ENCODE peak calls at places on chromosomes 13 and 19, in four cellular contexts. M, Y, D and B are unnamed samples.

GRCh38 chr13:37617162-37617561 is 18.6 kb upstream of the POSTN start:
- DNase-seq in M (no peak), Y (no peak), D (no peak), B (no peak)

GRCh38 chr19:1007399-1007745 is 7.2 kb downstream of the GRIN3B start:
- DNase-seq in M (no peak), Y (no peak), D (no peak), B (no peak)

GRCh38 chr19:19633711-19634515 is 5.9 kb upstream of the LPAR2 start:
- DNase-seq in M (no peak), Y (no peak), D (no peak), B (no peak)

GRCh38 chr19:7552781-7553180 is 17.3 kb downstream of the PNPLA6 start:
- DNase-seq in M (no peak), Y (no peak), D (no peak), B (no peak)

GRCh38 chr19:47267350-47267759 is 7.3 kb upstream of the INAFM1 start:
- DNase-seq in M (no peak), Y (no peak), D (no peak), B (no peak)

GRCh38 chr13:34413538-34414210 is 528.4 kb upstream of the NBEA start:
- DNase-seq in M (no peak), Y (no peak), D (no peak), B (no peak)

GRCh38 chr19:6216996-6217751 is 62.6 kb downstream of the MLLT1 start:
- DNase-seq in M (no peak), Y (no peak), D (peak; percentile 73), B (no peak)

GRCh38 chr13:99281811-99282263 is 23.7 kb upstream of the GPR18 start:
- DNase-seq in M (no peak), Y (peak; percentile 50), D (peak; percentile 23), B (peak; percentile 79)

GRCh38 chr19:53581871-53582279 is 43.9 kb downstream of the ZNF331 start:
- DNase-seq in M (no peak), Y (no peak), D (no peak), B (no peak)

GRCh38 chr13:24012648-24013047 is 115.3 kb upstream of the C1QTNF9B start:
- DNase-seq in M (no peak), Y (no peak), D (no peak), B (no peak)

GRCh38 chr13:99382428-99383133 is 75.4 kb upstream of the GPR183 start:
- DNase-seq in M (no peak), Y (peak; percentile 45), D (no peak), B (no peak)

GRCh38 chr13:80035096-80035495 is 305.8 kb downstream of the SPRY2 start:
- DNase-seq in M (no peak), Y (no peak), D (no peak), B (no peak)

GRCh38 chr13:44158055-44158655 is 215.5 kb upstream of the SERP2 start:
- DNase-seq in M (no peak), Y (no peak), D (no peak), B (no peak)

GRCh38 chr13:76035711-76036110 is 399.6 kb downstream of the LMO7 start:
- DNase-seq in M (no peak), Y (no peak), D (no peak), B (no peak)

GRCh38 chr13:26946675-26947342 is 186.2 kb upstream of the GPR12 start:
- DNase-seq in M (no peak), Y (no peak), D (no peak), B (no peak)

GRCh38 chr19:8017808-8018207 is 12.4 kb upstream of the ELAVL1 start:
- DNase-seq in M (no peak), Y (peak; percentile 41), D (no peak), B (no peak)

GRCh38 chr19:33399081-33399744 is 25.7 kb downstream of the CEBPG start:
- DNase-seq in M (no peak), Y (no peak), D (no peak), B (no peak)

GRCh38 chr19:23913931-23914330 is 755 bp upstream of the ZNF726 start:
- DNase-seq in M (no peak), Y (no peak), D (no peak), B (no peak)

GRCh38 chr19:51418707-51419106 is 1.3 kb upstream of the SIGLEC10 start:
- DNase-seq in M (no peak), Y (no peak), D (no peak), B (no peak)

GRCh38 chr13:109778102-109778542 is 8.3 kb downstream of the IRS2 start:
- DNase-seq in M (peak; percentile 64), Y (peak; percentile 51), D (no peak), B (no peak)

GRCh38 chr19:57465680-57466381 is 8.9 kb upstream of the VN1R1 start:
- DNase-seq in M (no peak), Y (no peak), D (no peak), B (peak; percentile 12)

GRCh38 chr19:47598407-47599349 is 10.3 kb upstream of the BICRA start:
- DNase-seq in M (peak; percentile 95), Y (peak; percentile 53), D (peak; percentile 75), B (no peak)

GRCh38 chr13:111129465-111130110 is 14.5 kb downstream of the ARHGEF7 start:
- DNase-seq in M (no peak), Y (no peak), D (no peak), B (peak; percentile 33)

GRCh38 chr19:48498922-48499321 is 12.7 kb downstream of the LMTK3 start:
- DNase-seq in M (no peak), Y (no peak), D (no peak), B (no peak)

GRCh38 chr19:49210108-49210900 is 52.7 kb downstream of the TRPM4 start:
- DNase-seq in M (no peak), Y (peak; percentile 35), D (peak; percentile 32), B (no peak)

GRCh38 chr19:46955114-46955812 is 64.4 kb upstream of the NPAS1 start:
- DNase-seq in M (no peak), Y (no peak), D (no peak), B (no peak)

GRCh38 chr19:42281175-42282035 is 12.4 kb downstream of the CIC start:
- DNase-seq in M (no peak), Y (peak; percentile 62), D (peak; percentile 75), B (peak; percentile 61)

GRCh38 chr13:73958657-73959397 is 175.4 kb downstream of the KLF12 start:
- DNase-seq in M (no peak), Y (no peak), D (no peak), B (no peak)

GRCh38 chr13:112679381-112679780 is 10.5 kb upstream of the ATP11A start:
- DNase-seq in M (no peak), Y (no peak), D (peak; percentile 10), B (no peak)

GRCh38 chr13:67008075-67008668 is 222.0 kb downstream of the PCDH9 start:
- DNase-seq in M (no peak), Y (no peak), D (no peak), B (no peak)
- H3K4me3 ChIP-seq in M (no peak overlapping the region), Y (no peak overlapping the region), D (no peak overlapping the region), B (no peak overlapping the region)

GRCh38 chr19:18226956-18227780 is 930 bp upstream of the PDE4C start:
- DNase-seq in M (no peak), Y (no peak), D (no peak), B (peak; percentile 46)

GRCh38 chr19:18225702-18226468 is at the start of gene PDE4C:
- DNase-seq in M (no peak), Y (no peak), D (peak; percentile 26), B (peak; percentile 50)

GRCh38 chr19:18225355-18225701 is 910 bp downstream of the PDE4C start:
- DNase-seq in M (no peak), Y (no peak), D (no peak), B (no peak)

GRCh38 chr19:18223860-18224524 is 2.2 kb downstream of the PDE4C start:
- DNase-seq in M (no peak), Y (peak; percentile 63), D (peak; percentile 29), B (peak; percentile 74)

DNA sequence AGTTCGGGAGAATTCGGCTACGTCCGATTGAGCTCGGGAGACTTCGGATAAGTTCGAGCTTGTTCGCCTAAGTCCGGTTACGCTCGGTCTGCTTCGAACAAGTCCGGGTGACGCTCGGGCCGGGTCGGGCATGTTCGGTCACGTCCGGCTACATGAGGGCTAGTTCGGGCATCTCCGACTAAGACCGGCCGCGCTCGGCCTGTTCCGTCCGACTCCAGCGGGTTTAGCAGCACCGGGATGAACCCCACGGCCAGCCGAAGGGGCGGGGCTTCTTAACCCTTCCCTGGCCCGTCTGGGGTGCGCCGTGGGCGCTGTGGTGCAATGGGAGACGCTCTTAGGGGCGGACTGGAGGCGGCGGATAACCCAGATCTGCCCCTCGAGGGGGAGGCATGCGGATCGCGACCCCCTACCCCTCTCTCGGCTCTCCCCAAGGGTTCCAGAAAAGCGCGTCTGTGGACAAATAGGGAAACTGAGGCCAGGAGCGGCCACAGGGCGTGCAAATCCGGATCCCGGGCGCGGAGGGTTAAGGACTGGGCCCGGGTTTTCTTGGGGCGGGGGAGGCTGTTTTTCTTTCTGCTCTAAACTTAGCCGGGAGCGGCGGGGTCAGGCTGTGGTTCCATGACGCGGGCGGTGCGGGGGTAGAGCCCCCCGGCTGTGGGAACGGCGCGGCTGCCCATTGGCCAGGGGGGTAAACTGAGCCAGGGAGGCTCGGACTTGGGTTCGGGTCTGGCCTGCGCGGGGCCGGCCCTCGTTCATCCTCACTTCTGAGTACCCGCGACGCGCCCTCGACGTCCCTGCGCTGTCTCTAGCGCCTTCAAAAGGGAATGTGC is 1.5 kb downstream of the PDE4C start:
- DNase-seq in M (peak; percentile 99), Y (peak; percentile 94), D (peak; percentile 99), B (peak; percentile 96)
- TF ChIP-seq CTCF in M (no peak), Y (no peak), D (no peak), B (no peak)

GRCh38 chr19:37220383-37220782 is 2.4 kb downstream of the ZNF383 start:
- DNase-seq in M (no peak), Y (no peak), D (no peak), B (no peak)
- H3K36me3 ChIP-seq in M (peaks cover 16% of the 10 kb centered on the region), Y (no peaks in the 10 kb centered on the region), D (no peaks in the 10 kb centered on the region), B (peaks cover 2% of the 10 kb centered on the region)

GRCh38 chr19:13872695-13873389 is 4.1 kb upstream of the NANOS3 start:
- DNase-seq in M (no peak), Y (peak; percentile 62), D (no peak), B (no peak)
- H3K4me3 ChIP-seq in M (peak overlapping the region; percentile 39), Y (peak overlapping the region; percentile 40), D (no peak overlapping the region), B (peak overlapping the region; percentile 51)

GRCh38 chr13:25268561-25268960 is 18.7 kb downstream of the MTMR6 start:
- DNase-seq in M (no peak), Y (no peak), D (no peak), B (no peak)

GRCh38 chr13:25262261-25262660 is 25.0 kb downstream of the MTMR6 start:
- DNase-seq in M (no peak), Y (no peak), D (no peak), B (no peak)

GRCh38 chr13:25267715-25268114 is 19.6 kb downstream of the MTMR6 start:
- DNase-seq in M (no peak), Y (no peak), D (no peak), B (no peak)
- TF ChIP-seq CTCF in M (no peak), Y (no peak), D (no peak), B (peak; percentile 28)